ENCODE peak calls at places on chromosomes 6 and 20, in ten cellular contexts. S is NCI-H1417; W is NCI-H1092 treated with DMSO at 0.1 percent for 48 hours; G is GM19239; N is K562; V is NCI-H2171; I is stimulated activated naive CD8-positive, alpha-beta T cell treated with anti-CD3 and anti-CD28 coated beads, Interleukin-15, Interleukin-2, amounts not matched to agents 100 U/mL and 50 U/mL, for 24 hours; F is stimulated activated CD8-positive, alpha-beta memory T cell treated with anti-CD3 and anti-CD28 coated beads, Interleukin-15, amount 100 ng/mL, for 1 hour; P is natural killer cell treated with Interleukin-12 subunit alpha and Interleukin-12 subunit beta and Interleukin-15 and Interleukin-18, amount 100 ng/mL, for 72 hours; K is KBM-7. D is an unnamed sample.

GRCh38 chr6:157236040-157236725 is 87.1 kb downstream of the TMEM242 start:
- DNase-seq in S (no peak), W (no peak), G (no peak), N (no peak), V (no peak), I (peak), F (peak), P (no peak), K (no peak), D (peak)

GRCh38 chr6:31568537-31568961 is 3.5 kb upstream of the LTA start:
- DNase-seq in S (no peak), W (no peak), G (no peak), N (no peak), V (no peak), I (peak), F (no peak), P (peak), K (no peak), D (no peak)

GRCh38 chr20:48295966-48296421 is 510.7 kb upstream of the SULF2 start:
- DNase-seq in S (no peak), W (no peak), G (no peak), N (no peak), V (no peak), I (no peak), F (no peak), P (no peak), K (no peak), D (no peak)

GRCh38 chr6:41040101-41040910 is 1.3 kb upstream of the UNC5CL start:
- DNase-seq in S (no peak), W (no peak), G (peak), N (peak), V (no peak), I (peak), F (no peak), P (no peak), K (no peak), D (no peak)

GRCh38 chr6:72002415-72002814 is 116.1 kb downstream of the RIMS1 start:
- DNase-seq in S (no peak), W (no peak), G (no peak), N (no peak), V (no peak), I (no peak), F (no peak), P (no peak), K (no peak), D (no peak)

GRCh38 chr6:15519681-15520080 is 143.1 kb downstream of the DTNBP1 start:
- DNase-seq in S (no peak), W (no peak), G (no peak), N (no peak), V (no peak), I (no peak), F (no peak), P (no peak), K (no peak), D (no peak)

GRCh38 chr6:90435207-90435899 is 138.7 kb upstream of the BACH2 start:
- DNase-seq in S (no peak), W (no peak), G (no peak), N (no peak), V (no peak), I (no peak), F (no peak), P (no peak), K (no peak), D (no peak)

GRCh38 chr20:16664031-16664430 is 65.8 kb upstream of the SNRPB2 start:
- DNase-seq in S (no peak), W (no peak), G (no peak), N (no peak), V (peak), I (no peak), F (no peak), P (no peak), K (no peak), D (no peak)

GRCh38 chr6:39812853-39813533 is 20.8 kb downstream of the DAAM2 start:
- DNase-seq in S (peak), W (peak), G (peak), N (no peak), V (no peak), I (no peak), F (no peak), P (no peak), K (no peak), D (no peak)

GRCh38 chr6:20265842-20266241 is 53.6 kb upstream of the MBOAT1 start:
- DNase-seq in S (no peak), W (no peak), G (no peak), N (no peak), V (no peak), I (no peak), F (no peak), P (no peak), K (no peak), D (no peak)

GRCh38 chr6:142728367-142728766 is 216.6 kb downstream of the HIVEP2 start:
- DNase-seq in S (peak), W (no peak), G (no peak), N (no peak), V (peak), I (no peak), F (no peak), P (no peak), K (no peak), D (no peak)

GRCh38 chr20:2080532-2081224 is 20.9 kb upstream of the STK35 start:
- DNase-seq in S (no peak), W (no peak), G (no peak), N (no peak), V (no peak), I (no peak), F (no peak), P (no peak), K (no peak), D (no peak)

GRCh38 chr6:16844183-16844582 is 82.9 kb upstream of the ATXN1 start:
- DNase-seq in S (no peak), W (no peak), G (no peak), N (no peak), V (no peak), I (no peak), F (no peak), P (no peak), K (no peak), D (no peak)

GRCh38 chr6:151242420-151242841 is 2.7 kb downstream of the AKAP12 start:
- DNase-seq in S (peak), W (no peak), G (no peak), N (no peak), V (peak), I (no peak), F (no peak), P (no peak), K (no peak), D (peak)

GRCh38 chr20:15594296-15594695 is 979.0 kb downstream of the KIF16B start:
- DNase-seq in S (no peak), W (no peak), G (no peak), N (no peak), V (no peak), I (no peak), F (no peak), P (no peak), K (no peak), D (no peak)

D was measured in ecto neural progenitor cell.